ENCODE peak calls at places on chromosomes 5 and 9, in five cellular contexts. X, T, O, E and Q are unnamed samples.

GRCh38 chr9:91811024-91811909 is 138.8 kb downstream of the ROR2 start:
- DNase-seq in X (no peak), T (no peak), O (no peak), E (no peak), Q (no peak)

GRCh38 chr5:12354686-12355085 is 450.4 kb upstream of the CTNND2 start:
- DNase-seq in X (no peak), T (no peak), O (no peak), E (no peak), Q (no peak)

GRCh38 chr5:99763021-99763814 is 772.0 kb upstream of the FAM174A start:
- DNase-seq in X (peak; percentile 48), T (no peak), O (no peak), E (no peak), Q (no peak)

GRCh38 chr9:19471737-19472648 is 63.2 kb downstream of the ACER2 start:
- DNase-seq in X (peak; percentile 75), T (peak; percentile 73), O (peak; percentile 73), E (peak; percentile 48), Q (peak; percentile 54)

GRCh38 chr5:142845402-142845901 is 75.3 kb downstream of the ARHGAP26 start:
- DNase-seq in X (no peak), T (no peak), O (no peak), E (no peak), Q (peak; percentile 40)

GRCh38 chr9:69918317-69918716 is 97.7 kb downstream of the CFAP95 start:
- DNase-seq in X (no peak), T (no peak), O (no peak), E (no peak), Q (no peak)

GRCh38 chr5:74288448-74289109 is 351.9 kb downstream of the ENC1 start:
- DNase-seq in X (no peak), T (no peak), O (peak; percentile 50), E (peak; percentile 33), Q (no peak)

GRCh38 chr5:72185717-72186388 is 78.6 kb downstream of the MAP1B start:
- DNase-seq in X (no peak), T (no peak), O (peak; percentile 30), E (no peak), Q (no peak)

GRCh38 chr5:158463971-158464370 is 605.0 kb upstream of the CLINT1 start:
- DNase-seq in X (no peak), T (no peak), O (peak; percentile 79), E (peak; percentile 66), Q (peak; percentile 20)

GRCh38 chr9:31847963-31848362 is 536.5 kb upstream of the ACO1 start:
- DNase-seq in X (no peak), T (no peak), O (no peak), E (no peak), Q (no peak)

GRCh38 chr9:893843-894420 is 52.4 kb downstream of the DMRT1 start:
- DNase-seq in X (no peak), T (peak; percentile 71), O (peak; percentile 69), E (peak; percentile 54), Q (peak; percentile 13)

GRCh38 chr9:27528278-27528885 is 1.2 kb downstream of the MOB3B start:
- DNase-seq in X (peak; percentile 86), T (no peak), O (peak; percentile 74), E (peak; percentile 91), Q (peak; percentile 69)

GRCh38 chr5:180455872-180456271 is 38.3 kb upstream of the CNOT6 start:
- DNase-seq in X (no peak), T (peak; percentile 20), O (no peak), E (no peak), Q (no peak)

GRCh38 chr5:159669559-159669958 is 246.7 kb upstream of the ADRA1B start:
- DNase-seq in X (no peak), T (no peak), O (no peak), E (no peak), Q (no peak)

GRCh38 chr5:54997081-54997480 is 11.7 kb upstream of the ESM1 start:
- DNase-seq in X (no peak), T (no peak), O (no peak), E (no peak), Q (no peak)

GRCh38 chr5:109455598-109456096 is 45.9 kb upstream of the PJA2 start:
- DNase-seq in X (no peak), T (peak; percentile 83), O (peak; percentile 98), E (peak; percentile 100), Q (peak; percentile 52)

GRCh38 chr5:2735996-2736395 is 15.5 kb downstream of the IRX2 start:
- DNase-seq in X (no peak), T (no peak), O (no peak), E (no peak), Q (no peak)

GRCh38 chr5:103305829-103306228 is 47.3 kb downstream of the MACIR start:
- DNase-seq in X (no peak), T (peak; percentile 23), O (peak; percentile 3), E (no peak), Q (no peak)

GRCh38 chr9:123473226-123473625 is 117.2 kb downstream of the CRB2 start:
- DNase-seq in X (no peak), T (no peak), O (no peak), E (no peak), Q (no peak)

GRCh38 chr5:570886-571285 is 41.3 kb upstream of the CEP72 start:
- DNase-seq in X (no peak), T (no peak), O (no peak), E (no peak), Q (no peak)

GRCh38 chr9:4936823-4937222 is 48.2 kb upstream of the JAK2 start:
- DNase-seq in X (no peak), T (no peak), O (no peak), E (no peak), Q (no peak)

GRCh38 chr5:36646507-36647023 is 40.2 kb downstream of the SLC1A3 start:
- DNase-seq in X (no peak), T (no peak), O (no peak), E (no peak), Q (peak; percentile 22)

GRCh38 chr9:134501266-134502181 is 140.1 kb upstream of the COL5A1 start:
- DNase-seq in X (no peak), T (no peak), O (no peak), E (peak; percentile 30), Q (no peak)
- H3K36me3 ChIP-seq in X (no peaks in the 10 kb centered on the region), T (no peaks in the 10 kb centered on the region), O (no peaks in the 10 kb centered on the region), E (no peaks in the 10 kb centered on the region), Q (no peaks in the 10 kb centered on the region)

DNA sequence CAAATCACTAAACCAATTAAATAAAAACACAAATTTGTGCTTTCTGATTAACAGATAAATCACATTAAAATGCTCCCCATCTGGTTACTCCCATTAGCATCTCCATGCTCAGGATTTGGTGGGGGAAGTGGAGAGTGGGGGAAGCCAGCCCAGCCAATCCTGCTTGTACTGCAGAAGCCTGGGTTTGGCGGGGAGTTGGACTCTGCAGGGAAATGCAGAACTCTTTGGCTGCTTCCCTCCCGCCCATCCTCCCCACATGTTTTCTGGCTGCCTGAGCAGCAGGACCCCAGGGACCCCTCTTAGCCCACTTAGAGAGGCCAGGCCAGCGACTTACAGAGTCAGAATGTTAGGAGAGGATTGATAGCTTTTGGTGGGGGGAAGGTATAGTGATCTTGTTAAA is 59.5 kb upstream of the FOXI1 start:
- DNase-seq in X (no peak), T (no peak), O (no peak), E (no peak), Q (no peak)
- H3K36me3 ChIP-seq in X (no peaks in the 10 kb centered on the region), T (no peaks in the 10 kb centered on the region), O (no peaks in the 10 kb centered on the region), E (no peaks in the 10 kb centered on the region), Q (no peaks in the 10 kb centered on the region)

GRCh38 chr9:131441441-131441840 is 47.6 kb downstream of the PRRC2B start:
- DNase-seq in X (no peak), T (no peak), O (no peak), E (no peak), Q (no peak)
- H3K36me3 ChIP-seq in X (peaks cover 12% of the 10 kb centered on the region), T (peaks cover 38% of the 10 kb centered on the region), O (peaks cover 80% of the 10 kb centered on the region), E (peaks cover 51% of the 10 kb centered on the region), Q (peaks cover 48% of the 10 kb centered on the region)

DNA sequence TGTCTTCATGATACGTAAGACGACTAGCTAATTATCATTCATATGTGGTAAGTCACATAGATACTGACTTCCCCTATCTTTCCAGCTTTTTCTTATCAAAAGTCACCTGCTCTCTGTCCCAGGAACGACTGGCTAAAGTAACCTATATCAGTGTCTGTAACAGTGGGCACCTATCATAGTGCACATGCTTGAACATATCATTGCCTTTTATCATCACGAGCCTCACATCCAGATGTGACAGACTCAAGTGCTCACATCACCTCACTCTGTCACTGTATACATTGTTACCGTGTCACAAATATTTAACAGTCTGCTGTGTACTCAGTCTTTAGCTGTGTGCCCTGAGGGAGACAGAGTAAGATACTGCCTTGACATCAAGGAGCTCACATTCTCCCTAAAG is 125.4 kb upstream of the CCDC152 start:
- DNase-seq in X (no peak), T (no peak), O (no peak), E (no peak), Q (no peak)
- H3K36me3 ChIP-seq in X (no peaks in the 10 kb centered on the region), T (no peaks in the 10 kb centered on the region), O (no peaks in the 10 kb centered on the region), E (no peaks in the 10 kb centered on the region), Q (no peaks in the 10 kb centered on the region)

GRCh38 chr5:171409164-171410136 is 10.0 kb upstream of the FGF18 start:
- DNase-seq in X (no peak), T (no peak), O (no peak), E (no peak), Q (no peak)
- H3K36me3 ChIP-seq in X (peaks cover 18% of the 10 kb centered on the region), T (peaks cover 86% of the 10 kb centered on the region), O (peaks cover 69% of the 10 kb centered on the region), E (peaks cover 70% of the 10 kb centered on the region), Q (peaks cover 98% of the 10 kb centered on the region)